ENCODE peak calls at places on chromosomes 7 and 10, in nine cellular contexts. One of them, this sample, is unnamed.

GRCh38 chr7:19024261-19024660 is 93.2 kb downstream of the TWIST1 start:
- DNase-seq in M059J: peak
- DNase-seq in central memory CD4-positive, alpha-beta T cell: no peak
- DNase-seq in brain microvascular endothelial cell: peak
- DNase-seq in amniotic stem cell: no peak
- DNase-seq in heart right ventricle: no peak
- DNase-seq in G401: no peak
- DNase-seq in GM06990: no peak
- DNase-seq in iris pigment epithelial cell: peak
- DNase-seq in this sample: no peak

GRCh38 chr7:10740805-10741204 is 232.9 kb upstream of the PHF14 start:
- DNase-seq in iris pigment epithelial cell: no peak
- DNase-seq in amniotic stem cell: no peak
- DNase-seq in brain microvascular endothelial cell: no peak
- DNase-seq in central memory CD4-positive, alpha-beta T cell: no peak
- DNase-seq in M059J: no peak
- DNase-seq in G401: no peak
- DNase-seq in heart right ventricle: no peak
- DNase-seq in GM06990: no peak
- DNase-seq in this sample: no peak

GRCh38 chr7:64651632-64652165 is 14.2 kb upstream of the ZNF107 start:
- DNase-seq in brain microvascular endothelial cell: no peak
- DNase-seq in GM06990: no peak
- DNase-seq in heart right ventricle: no peak
- DNase-seq in iris pigment epithelial cell: no peak
- DNase-seq in G401: no peak
- DNase-seq in amniotic stem cell: no peak
- DNase-seq in central memory CD4-positive, alpha-beta T cell: no peak
- DNase-seq in M059J: no peak
- DNase-seq in this sample: peak

GRCh38 chr7:27143022-27143949 is at the start of gene HOXA5:
- DNase-seq in G401: no peak
- DNase-seq in brain microvascular endothelial cell: no peak
- DNase-seq in M059J: peak
- DNase-seq in iris pigment epithelial cell: no peak
- DNase-seq in GM06990: no peak
- DNase-seq in amniotic stem cell: no peak
- DNase-seq in heart right ventricle: no peak
- DNase-seq in central memory CD4-positive, alpha-beta T cell: no peak
- DNase-seq in this sample: peak

GRCh38 chr7:12549106-12549505 is 21.4 kb upstream of the SCIN start:
- DNase-seq in GM06990: no peak
- DNase-seq in brain microvascular endothelial cell: peak
- DNase-seq in G401: no peak
- DNase-seq in central memory CD4-positive, alpha-beta T cell: no peak
- DNase-seq in iris pigment epithelial cell: peak
- DNase-seq in heart right ventricle: no peak
- DNase-seq in M059J: peak
- DNase-seq in amniotic stem cell: no peak
- DNase-seq in this sample: no peak

GRCh38 chr7:17103170-17103569 is 195.3 kb upstream of the AHR start:
- DNase-seq in G401: no peak
- DNase-seq in heart right ventricle: no peak
- DNase-seq in brain microvascular endothelial cell: no peak
- DNase-seq in M059J: no peak
- DNase-seq in central memory CD4-positive, alpha-beta T cell: no peak
- DNase-seq in amniotic stem cell: no peak
- DNase-seq in GM06990: no peak
- DNase-seq in iris pigment epithelial cell: no peak
- DNase-seq in this sample: peak

GRCh38 chr7:155916926-155917655 is 104.8 kb upstream of the SHH start:
- DNase-seq in M059J: peak
- DNase-seq in heart right ventricle: no peak
- DNase-seq in G401: no peak
- DNase-seq in GM06990: no peak
- DNase-seq in brain microvascular endothelial cell: no peak
- DNase-seq in amniotic stem cell: no peak
- DNase-seq in central memory CD4-positive, alpha-beta T cell: no peak
- DNase-seq in iris pigment epithelial cell: peak
- DNase-seq in this sample: no peak

GRCh38 chr7:146539836-146540235 is 423.2 kb downstream of the CNTNAP2 start:
- DNase-seq in iris pigment epithelial cell: no peak
- DNase-seq in central memory CD4-positive, alpha-beta T cell: no peak
- DNase-seq in G401: no peak
- DNase-seq in GM06990: no peak
- DNase-seq in amniotic stem cell: no peak
- DNase-seq in brain microvascular endothelial cell: no peak
- DNase-seq in M059J: no peak
- DNase-seq in heart right ventricle: no peak
- DNase-seq in this sample: no peak

GRCh38 chr7:47724335-47724982 is 142.5 kb upstream of the TNS3 start:
- DNase-seq in brain microvascular endothelial cell: peak
- DNase-seq in amniotic stem cell: peak
- DNase-seq in central memory CD4-positive, alpha-beta T cell: no peak
- DNase-seq in GM06990: no peak
- DNase-seq in M059J: peak
- DNase-seq in iris pigment epithelial cell: peak
- DNase-seq in G401: no peak
- DNase-seq in heart right ventricle: no peak
- DNase-seq in this sample: peak

GRCh38 chr10:79976999-79977398 is 28.1 kb upstream of the SFTPD start:
- DNase-seq in heart right ventricle: no peak
- DNase-seq in central memory CD4-positive, alpha-beta T cell: no peak
- DNase-seq in amniotic stem cell: no peak
- DNase-seq in brain microvascular endothelial cell: no peak
- DNase-seq in G401: no peak
- DNase-seq in M059J: no peak
- DNase-seq in iris pigment epithelial cell: no peak
- DNase-seq in GM06990: no peak
- DNase-seq in this sample: no peak

GRCh38 chr7:72069263-72069662 is 342.9 kb downstream of the CALN1 start:
- DNase-seq in heart right ventricle: no peak
- DNase-seq in amniotic stem cell: no peak
- DNase-seq in brain microvascular endothelial cell: no peak
- DNase-seq in GM06990: no peak
- DNase-seq in central memory CD4-positive, alpha-beta T cell: no peak
- DNase-seq in G401: peak
- DNase-seq in iris pigment epithelial cell: no peak
- DNase-seq in M059J: peak
- DNase-seq in this sample: no peak

GRCh38 chr7:104106106-104106505 is 101.7 kb downstream of the ORC5 start:
- DNase-seq in brain microvascular endothelial cell: peak
- DNase-seq in iris pigment epithelial cell: peak
- DNase-seq in M059J: peak
- DNase-seq in central memory CD4-positive, alpha-beta T cell: no peak
- DNase-seq in amniotic stem cell: peak
- DNase-seq in heart right ventricle: no peak
- DNase-seq in GM06990: no peak
- DNase-seq in G401: peak
- DNase-seq in this sample: peak

This sample was measured in DMS53.